ENCODE peak calls at places on chromosomes 6 and 20, in four cellular contexts. One of them, this sample, is unnamed.

GRCh38 chr6:8006208-8006607 is 58.0 kb downstream of the BLOC1S5 start:
- DNase-seq in ovary: no peak
- DNase-seq in esophagus muscularis mucosa: no peak
- DNase-seq in gastrocnemius medialis: no peak
- DNase-seq in this sample: peak; percentile 23

GRCh38 chr6:144804246-144804790 is 519.2 kb downstream of the UTRN start:
- DNase-seq in ovary: no peak
- DNase-seq in esophagus muscularis mucosa: no peak
- DNase-seq in gastrocnemius medialis: no peak
- DNase-seq in this sample: no peak

GRCh38 chr6:44051516-44051915 is 75.7 kb downstream of the MRPL14 start:
- DNase-seq in ovary: no peak
- DNase-seq in esophagus muscularis mucosa: no peak
- DNase-seq in gastrocnemius medialis: no peak
- DNase-seq in this sample: no peak

GRCh38 chr6:90295854-90296345 is 743 bp downstream of the BACH2 start:
- DNase-seq in ovary: peak; percentile 87
- DNase-seq in esophagus muscularis mucosa: no peak
- DNase-seq in gastrocnemius medialis: peak; percentile 79
- DNase-seq in this sample: no peak

GRCh38 chr6:43009124-43009523 is 4.6 kb downstream of the MEA1 start:
- DNase-seq in ovary: no peak
- DNase-seq in esophagus muscularis mucosa: no peak
- DNase-seq in gastrocnemius medialis: no peak
- DNase-seq in this sample: no peak

GRCh38 chr6:1364791-1365190 is 24.6 kb upstream of the FOXF2 start:
- DNase-seq in ovary: no peak
- DNase-seq in esophagus muscularis mucosa: no peak
- DNase-seq in gastrocnemius medialis: no peak
- DNase-seq in this sample: no peak

GRCh38 chr6:38871745-38872568 is 156.8 kb downstream of the DNAH8 start:
- DNase-seq in ovary: peak; percentile 35
- DNase-seq in esophagus muscularis mucosa: no peak
- DNase-seq in gastrocnemius medialis: no peak
- DNase-seq in this sample: peak; percentile 31

GRCh38 chr20:50799890-50800550 is 5.2 kb downstream of the BCAS4 start:
- DNase-seq in ovary: no peak
- DNase-seq in esophagus muscularis mucosa: no peak
- DNase-seq in gastrocnemius medialis: no peak
- DNase-seq in this sample: no peak

GRCh38 chr6:81561731-81562130 is 190.8 kb downstream of the TENT5A start:
- DNase-seq in ovary: no peak
- DNase-seq in esophagus muscularis mucosa: no peak
- DNase-seq in gastrocnemius medialis: no peak
- DNase-seq in this sample: no peak

GRCh38 chr6:22079788-22080187 is 217.0 kb downstream of the PRL start:
- DNase-seq in ovary: no peak
- DNase-seq in esophagus muscularis mucosa: no peak
- DNase-seq in gastrocnemius medialis: no peak
- DNase-seq in this sample: no peak

GRCh38 chr20:5127859-5128409 is 1.1 kb downstream of the CDS2 start:
- DNase-seq in ovary: no peak
- DNase-seq in esophagus muscularis mucosa: no peak
- DNase-seq in gastrocnemius medialis: no peak
- DNase-seq in this sample: no peak

GRCh38 chr6:89385156-89385667 is 26.9 kb downstream of the RRAGD start:
- DNase-seq in ovary: no peak
- DNase-seq in esophagus muscularis mucosa: no peak
- DNase-seq in gastrocnemius medialis: peak; percentile 78
- DNase-seq in this sample: no peak

GRCh38 chr20:62413896-62414481 is 6.9 kb upstream of the CABLES2 start:
- DNase-seq in ovary: no peak
- DNase-seq in esophagus muscularis mucosa: no peak
- DNase-seq in gastrocnemius medialis: no peak
- DNase-seq in this sample: peak; percentile 70

GRCh38 chr6:69796081-69796626 is 656 bp downstream of the LMBRD1 start:
- DNase-seq in ovary: no peak
- DNase-seq in esophagus muscularis mucosa: no peak
- DNase-seq in gastrocnemius medialis: peak; percentile 24
- DNase-seq in this sample: no peak

GRCh38 chr6:90450268-90450953 is 136.5 kb downstream of the MAP3K7 start:
- DNase-seq in ovary: no peak
- DNase-seq in esophagus muscularis mucosa: no peak
- DNase-seq in gastrocnemius medialis: no peak
- DNase-seq in this sample: no peak

GRCh38 chr20:53146201-53146891 is 174.2 kb downstream of the TSHZ2 start:
- DNase-seq in ovary: no peak
- DNase-seq in esophagus muscularis mucosa: no peak
- DNase-seq in gastrocnemius medialis: no peak
- DNase-seq in this sample: no peak

GRCh38 chr20:32319100-32319499 is 39.0 kb upstream of the ASXL1 start:
- DNase-seq in ovary: no peak
- DNase-seq in esophagus muscularis mucosa: no peak
- DNase-seq in gastrocnemius medialis: no peak
- DNase-seq in this sample: no peak

GRCh38 chr6:167404385-167405049 is 79.6 kb downstream of the TTLL2 start:
- DNase-seq in ovary: no peak
- DNase-seq in esophagus muscularis mucosa: no peak
- DNase-seq in gastrocnemius medialis: no peak
- DNase-seq in this sample: no peak

GRCh38 chr20:53163486-53163885 is 191.3 kb downstream of the TSHZ2 start:
- DNase-seq in ovary: no peak
- DNase-seq in esophagus muscularis mucosa: peak; percentile 66
- DNase-seq in gastrocnemius medialis: no peak
- DNase-seq in this sample: no peak

GRCh38 chr6:29295623-29296022 is 5.9 kb upstream of the OR14J1 start:
- DNase-seq in ovary: no peak
- DNase-seq in esophagus muscularis mucosa: no peak
- DNase-seq in gastrocnemius medialis: no peak
- DNase-seq in this sample: no peak

GRCh38 chr6:149450679-149451360 is 34.0 kb downstream of the ZC3H12D start:
- DNase-seq in ovary: peak; percentile 57
- DNase-seq in esophagus muscularis mucosa: no peak
- DNase-seq in gastrocnemius medialis: no peak
- DNase-seq in this sample: no peak

GRCh38 chr20:32506721-32507120 is 78.4 kb downstream of the NOL4L start:
- DNase-seq in ovary: no peak
- DNase-seq in esophagus muscularis mucosa: no peak
- DNase-seq in gastrocnemius medialis: no peak
- DNase-seq in this sample: no peak

GRCh38 chr20:48411265-48411664 is 416.5 kb downstream of the PREX1 start:
- DNase-seq in ovary: no peak
- DNase-seq in esophagus muscularis mucosa: no peak
- DNase-seq in gastrocnemius medialis: no peak
- DNase-seq in this sample: no peak

GRCh38 chr6:144330588-144330987 is 45.5 kb downstream of the UTRN start:
- DNase-seq in ovary: no peak
- DNase-seq in esophagus muscularis mucosa: peak; percentile 80
- DNase-seq in gastrocnemius medialis: no peak
- DNase-seq in this sample: no peak

GRCh38 chr6:169243661-169244060 is 10.0 kb downstream of the THBS2 start:
- DNase-seq in ovary: no peak
- DNase-seq in esophagus muscularis mucosa: no peak
- DNase-seq in gastrocnemius medialis: no peak
- DNase-seq in this sample: no peak

GRCh38 chr6:156283091-156283490 is 494.1 kb upstream of the ARID1B start:
- DNase-seq in ovary: no peak
- DNase-seq in esophagus muscularis mucosa: no peak
- DNase-seq in gastrocnemius medialis: no peak
- DNase-seq in this sample: no peak

GRCh38 chr20:47677314-47678129 is 107.8 kb downstream of the SULF2 start:
- DNase-seq in ovary: peak; percentile 68
- DNase-seq in esophagus muscularis mucosa: no peak
- DNase-seq in gastrocnemius medialis: no peak
- DNase-seq in this sample: peak; percentile 71

GRCh38 chr6:3176562-3177355 is 19.4 kb upstream of the TUBB2A start:
- DNase-seq in ovary: no peak
- DNase-seq in esophagus muscularis mucosa: no peak
- DNase-seq in gastrocnemius medialis: no peak
- DNase-seq in this sample: peak; percentile 91

GRCh38 chr6:31727034-31727716 is 1.9 kb downstream of the DDAH2 start:
- DNase-seq in ovary: no peak
- DNase-seq in esophagus muscularis mucosa: no peak
- DNase-seq in gastrocnemius medialis: no peak
- DNase-seq in this sample: no peak
- TF ChIP-seq POLR2A in ovary: no peak
- TF ChIP-seq POLR2A in esophagus muscularis mucosa: no peak
- TF ChIP-seq POLR2A in gastrocnemius medialis: no peak
- TF ChIP-seq POLR2A in this sample: no peak

GRCh38 chr6:75602164-75602896 is 650 bp downstream of the SENP6 start:
- DNase-seq in ovary: peak; percentile 73
- DNase-seq in esophagus muscularis mucosa: no peak
- DNase-seq in gastrocnemius medialis: no peak
- DNase-seq in this sample: peak; percentile 20
- TF ChIP-seq POLR2A in ovary: peak; percentile 10
- TF ChIP-seq POLR2A in esophagus muscularis mucosa: no peak
- TF ChIP-seq POLR2A in gastrocnemius medialis: peak; percentile 1
- TF ChIP-seq POLR2A in this sample: peak; percentile 39

DNA sequence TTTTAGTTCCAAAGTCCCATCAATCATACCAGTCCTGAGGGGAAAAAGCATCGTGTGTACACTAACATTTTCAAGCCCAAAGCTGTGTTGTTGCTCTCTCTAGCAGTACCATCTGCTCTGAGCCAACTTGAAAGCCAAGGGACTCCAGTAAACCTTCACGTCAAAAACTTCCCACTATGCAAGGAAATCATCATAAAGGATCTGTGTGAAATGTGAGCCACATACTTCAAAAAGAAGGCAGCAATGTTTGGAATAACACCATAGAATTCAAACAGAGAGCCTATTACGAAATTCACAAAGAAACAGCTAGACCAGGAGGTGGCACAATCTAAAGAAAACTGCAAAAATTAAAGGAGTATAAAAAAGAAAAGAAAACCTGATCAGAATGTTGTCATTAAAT is 399.8 kb upstream of the EPHA7 start:
- DNase-seq in ovary: no peak
- DNase-seq in esophagus muscularis mucosa: no peak
- DNase-seq in gastrocnemius medialis: no peak
- DNase-seq in this sample: no peak
- TF ChIP-seq POLR2A in ovary: no peak
- TF ChIP-seq POLR2A in esophagus muscularis mucosa: no peak
- TF ChIP-seq POLR2A in gastrocnemius medialis: no peak
- TF ChIP-seq POLR2A in this sample: no peak

GRCh38 chr20:36549628-36549941 is 8.3 kb downstream of the MYL9 start:
- DNase-seq in ovary: no peak
- DNase-seq in esophagus muscularis mucosa: no peak
- DNase-seq in gastrocnemius medialis: no peak
- DNase-seq in this sample: no peak
- TF ChIP-seq POLR2A in ovary: no peak
- TF ChIP-seq POLR2A in esophagus muscularis mucosa: no peak
- TF ChIP-seq POLR2A in gastrocnemius medialis: no peak
- TF ChIP-seq POLR2A in this sample: no peak

GRCh38 chr6:34391711-34392496 is 565 bp downstream of the NUDT3 start:
- DNase-seq in ovary: peak; percentile 66
- DNase-seq in esophagus muscularis mucosa: peak; percentile 91
- DNase-seq in gastrocnemius medialis: peak; percentile 54
- DNase-seq in this sample: peak; percentile 41

GRCh38 chr6:34393191-34393967 is 910 bp upstream of the NUDT3 start:
- DNase-seq in ovary: no peak
- DNase-seq in esophagus muscularis mucosa: no peak
- DNase-seq in gastrocnemius medialis: no peak
- DNase-seq in this sample: no peak

GRCh38 chr6:34391023-34391485 is 1.4 kb downstream of the NUDT3 start:
- DNase-seq in ovary: no peak
- DNase-seq in esophagus muscularis mucosa: no peak
- DNase-seq in gastrocnemius medialis: peak; percentile 73
- DNase-seq in this sample: no peak

GRCh38 chr6:34393968-34394305 is 1.5 kb upstream of the NUDT3 start:
- DNase-seq in ovary: no peak
- DNase-seq in esophagus muscularis mucosa: no peak
- DNase-seq in gastrocnemius medialis: no peak
- DNase-seq in this sample: no peak

DNA sequence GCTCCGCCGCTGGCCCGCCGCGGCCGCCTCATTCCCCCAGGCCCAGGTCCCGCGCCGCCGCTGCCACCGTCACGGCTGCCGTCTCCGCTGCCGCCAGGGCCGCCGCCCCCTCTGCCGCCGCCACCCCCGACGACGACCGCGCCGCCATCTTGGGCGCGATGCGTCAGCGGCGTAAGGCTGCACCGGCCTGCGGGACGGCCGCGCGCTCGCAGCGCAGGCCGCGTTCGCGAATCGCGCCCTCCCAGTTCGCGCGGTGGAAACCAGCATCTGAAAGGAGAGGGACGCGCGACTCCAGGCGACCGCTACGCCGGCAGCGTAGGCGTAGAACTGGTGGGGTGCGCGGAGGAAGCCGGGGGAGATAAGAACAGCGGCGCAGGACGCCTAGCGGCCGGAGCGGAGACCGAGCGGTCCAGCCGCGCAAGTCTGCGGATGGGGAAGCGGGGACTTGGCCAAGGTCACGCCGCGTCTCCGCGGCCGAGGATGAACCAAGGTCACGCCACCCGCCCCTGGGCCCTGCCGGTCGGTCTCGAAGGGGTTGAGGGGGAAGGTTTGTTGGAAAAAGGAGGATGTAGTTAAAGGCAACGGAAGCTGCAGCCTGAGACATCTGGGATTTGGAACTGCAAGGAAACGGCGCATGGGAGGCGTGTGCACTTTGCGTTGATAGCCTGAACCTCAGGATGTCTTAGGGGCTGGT is at the start of gene NUDT3:
- DNase-seq in ovary: peak; percentile 97
- DNase-seq in esophagus muscularis mucosa: peak; percentile 96
- DNase-seq in gastrocnemius medialis: peak; percentile 91
- DNase-seq in this sample: peak; percentile 93
- TF ChIP-seq POLR2A in ovary: peak; percentile 87
- TF ChIP-seq POLR2A in esophagus muscularis mucosa: peak; percentile 15
- TF ChIP-seq POLR2A in gastrocnemius medialis: peak; percentile 93
- TF ChIP-seq POLR2A in this sample: peak; percentile 95

DNA sequence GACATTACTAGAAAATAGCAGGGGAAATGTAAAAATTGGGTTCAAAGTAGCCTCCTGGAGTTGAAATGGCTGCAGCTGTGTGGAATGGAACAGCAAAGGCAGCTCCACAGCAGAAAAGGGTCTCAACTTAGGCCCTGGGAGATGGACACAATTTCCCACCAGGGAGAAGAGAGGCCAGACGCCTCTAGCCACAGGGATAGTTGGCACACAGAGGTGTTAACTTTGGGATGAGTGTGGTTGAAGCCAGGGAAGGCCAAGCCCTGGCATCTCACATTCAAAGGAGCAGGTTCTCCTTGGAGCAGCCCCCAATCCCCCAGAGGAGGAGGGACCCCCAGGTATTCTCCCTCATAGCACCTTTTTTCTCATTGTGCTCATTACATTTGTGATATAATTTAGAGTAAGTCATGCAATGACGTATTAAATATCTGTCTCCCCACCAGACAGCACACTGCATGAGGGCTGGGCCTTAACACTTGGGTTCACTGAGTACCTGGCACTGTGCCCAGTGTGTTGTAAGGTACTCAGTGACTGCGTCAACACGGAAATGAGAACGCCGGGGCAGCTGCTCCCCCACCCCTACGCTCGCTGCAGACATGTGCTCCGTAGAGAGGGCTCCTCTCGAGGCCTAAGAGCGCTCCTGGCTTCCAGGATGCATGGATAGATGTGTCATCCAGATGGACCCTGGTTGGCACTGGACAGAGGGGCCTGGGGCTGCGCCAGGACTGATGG is 76.0 kb upstream of the CD93 start:
- DNase-seq in ovary: peak; percentile 66
- DNase-seq in esophagus muscularis mucosa: peak; percentile 93
- DNase-seq in gastrocnemius medialis: peak; percentile 92
- DNase-seq in this sample: no peak
- TF ChIP-seq POLR2A in ovary: no peak
- TF ChIP-seq POLR2A in esophagus muscularis mucosa: no peak
- TF ChIP-seq POLR2A in gastrocnemius medialis: peak; percentile 21
- TF ChIP-seq POLR2A in this sample: no peak